ENCODE peak calls at places on chromosome 1, in eight cellular contexts. U, V, R, A, Q, S, C and H are unnamed samples.

GRCh38 chr1:206004269-206004800 is 1.1 kb upstream of the RAB7B start:
- DNase-seq in S (no peak), U (no peak), R (no peak), A (no peak), V (no peak), Q (no peak), C (no peak), H (no peak)

GRCh38 chr1:63318255-63319068 is 3.9 kb upstream of the FOXD3 start:
- DNase-seq in V (no peak), C (no peak), S (no peak), A (no peak), U (no peak), R (no peak), Q (no peak), H (no peak)

GRCh38 chr1:13809461-13810159 is 109.6 kb downstream of the PRDM2 start:
- DNase-seq in R (no peak), A (no peak), V (peak; percentile 13), U (no peak), S (no peak), Q (no peak), C (no peak), H (no peak)

GRCh38 chr1:220927442-220927841 is 48.2 kb downstream of the HLX start:
- DNase-seq in S (no peak), V (no peak), A (no peak), U (no peak), C (no peak), Q (no peak), R (no peak), H (peak; percentile 6)

GRCh38 chr1:25017436-25018109 is 87.5 kb upstream of the RUNX3 start:
- DNase-seq in V (no peak), R (no peak), S (no peak), A (no peak), Q (no peak), C (peak; percentile 16), U (no peak), H (peak; percentile 56)

GRCh38 chr1:16920951-16921350 is 780 bp upstream of the CROCC start:
- DNase-seq in Q (no peak), R (no peak), U (no peak), S (no peak), C (no peak), A (no peak), V (no peak), H (no peak)

GRCh38 chr1:231407049-231407448 is 15.0 kb downstream of the EGLN1 start:
- DNase-seq in U (no peak), C (no peak), Q (no peak), S (no peak), R (no peak), A (no peak), V (no peak), H (no peak)

GRCh38 chr1:230753586-230754251 is 6.5 kb downstream of the CAPN9 start:
- DNase-seq in C (no peak), U (no peak), Q (peak; percentile 30), A (no peak), R (no peak), V (no peak), S (no peak), H (peak; percentile 40)

GRCh38 chr1:22228074-22228473 is 85.2 kb upstream of the WNT4 start:
- DNase-seq in U (no peak), V (no peak), R (no peak), Q (no peak), C (no peak), A (no peak), S (no peak), H (no peak)

GRCh38 chr1:30670195-30671060 is 53.0 kb downstream of the MATN1 start:
- DNase-seq in Q (no peak), A (no peak), S (no peak), R (peak; percentile 86), C (peak; percentile 85), V (no peak), U (no peak), H (peak; percentile 8)

GRCh38 chr1:16397095-16397494 is 30.1 kb downstream of the SZRD1 start:
- DNase-seq in C (no peak), V (no peak), Q (no peak), R (no peak), S (no peak), A (no peak), U (no peak), H (no peak)

GRCh38 chr1:52365091-52365745 is 787 bp downstream of the CC2D1B start:
- DNase-seq in Q (peak; percentile 63), C (peak; percentile 76), U (peak; percentile 62), A (peak; percentile 43), R (peak; percentile 30), V (no peak), S (no peak), H (peak; percentile 68)

GRCh38 chr1:145886811-145887210 is 1.1 kb upstream of the ANKRD35 start:
- DNase-seq in C (no peak), A (no peak), V (no peak), U (no peak), S (no peak), Q (no peak), R (no peak), H (no peak)

GRCh38 chr1:234538930-234539649 is 60.1 kb upstream of the TARBP1 start:
- DNase-seq in C (no peak), A (no peak), S (no peak), V (no peak), R (no peak), Q (no peak), U (no peak), H (no peak)

GRCh38 chr1:15322648-15323350 is 75.8 kb downstream of the FHAD1 start:
- DNase-seq in R (no peak), V (no peak), C (no peak), A (no peak), S (no peak), U (no peak), Q (no peak), H (no peak)